ENCODE peak calls at places on chromosomes 16 and 17, in ten cellular contexts. One of them, this sample, is unnamed. For H3K27me3 and H3K36me3, the result is how much of the 10 kb centered on the place peaks cover.

GRCh38 chr16:66476328-66477027 is 49.4 kb downstream of the BEAN1 start:
- DNase-seq in colonic mucosa: peak
- DNase-seq in tibial nerve: no peak
- DNase-seq in psoas muscle: no peak
- DNase-seq in fibroblast of lung: no peak
- DNase-seq in Panc1: no peak
- DNase-seq in transverse colon: no peak
- DNase-seq in neural progenitor cell: no peak
- DNase-seq in PC-3: no peak
- DNase-seq in endothelial cell of umbilical vein: no peak
- DNase-seq in this sample: no peak

GRCh38 chr16:55052335-55053070 is 121.8 kb downstream of the IRX5 start:
- DNase-seq in colonic mucosa: no peak
- DNase-seq in tibial nerve: no peak
- DNase-seq in psoas muscle: no peak
- DNase-seq in fibroblast of lung: no peak
- DNase-seq in Panc1: no peak
- DNase-seq in transverse colon: no peak
- DNase-seq in neural progenitor cell: no peak
- DNase-seq in PC-3: no peak
- DNase-seq in endothelial cell of umbilical vein: no peak
- DNase-seq in this sample: no peak

GRCh38 chr17:9824797-9825338 is 856 bp upstream of the GLP2R start:
- DNase-seq in colonic mucosa: no peak
- DNase-seq in tibial nerve: no peak
- DNase-seq in psoas muscle: no peak
- DNase-seq in fibroblast of lung: no peak
- DNase-seq in Panc1: no peak
- DNase-seq in transverse colon: no peak
- DNase-seq in neural progenitor cell: no peak
- DNase-seq in PC-3: no peak
- DNase-seq in endothelial cell of umbilical vein: no peak
- DNase-seq in this sample: no peak

GRCh38 chr16:65069090-65069489 is 52.8 kb downstream of the CDH11 start:
- DNase-seq in colonic mucosa: no peak
- DNase-seq in tibial nerve: no peak
- DNase-seq in psoas muscle: no peak
- DNase-seq in fibroblast of lung: peak
- DNase-seq in Panc1: no peak
- DNase-seq in transverse colon: no peak
- DNase-seq in neural progenitor cell: no peak
- DNase-seq in PC-3: peak
- DNase-seq in endothelial cell of umbilical vein: peak
- DNase-seq in this sample: peak

GRCh38 chr16:58393138-58393504 is 850 bp downstream of the GINS3 start:
- DNase-seq in colonic mucosa: no peak
- DNase-seq in tibial nerve: no peak
- DNase-seq in psoas muscle: no peak
- DNase-seq in fibroblast of lung: peak
- DNase-seq in Panc1: no peak
- DNase-seq in transverse colon: no peak
- DNase-seq in neural progenitor cell: peak
- DNase-seq in PC-3: no peak
- DNase-seq in endothelial cell of umbilical vein: no peak
- DNase-seq in this sample: no peak

GRCh38 chr17:72267601-72268000 is 146.8 kb downstream of the SOX9 start:
- DNase-seq in colonic mucosa: no peak
- DNase-seq in tibial nerve: no peak
- DNase-seq in psoas muscle: no peak
- DNase-seq in fibroblast of lung: no peak
- DNase-seq in Panc1: no peak
- DNase-seq in transverse colon: no peak
- DNase-seq in neural progenitor cell: no peak
- DNase-seq in PC-3: no peak
- DNase-seq in endothelial cell of umbilical vein: no peak
- DNase-seq in this sample: no peak

GRCh38 chr17:3447625-3448024 is 14.0 kb upstream of the OR1E2 start:
- DNase-seq in colonic mucosa: no peak
- DNase-seq in tibial nerve: no peak
- DNase-seq in psoas muscle: no peak
- DNase-seq in fibroblast of lung: no peak
- DNase-seq in Panc1: no peak
- DNase-seq in transverse colon: no peak
- DNase-seq in neural progenitor cell: peak
- DNase-seq in PC-3: peak
- DNase-seq in endothelial cell of umbilical vein: no peak
- DNase-seq in this sample: no peak

GRCh38 chr16:11722468-11722808 is 20.2 kb downstream of the TXNDC11 start:
- DNase-seq in colonic mucosa: no peak
- DNase-seq in tibial nerve: no peak
- DNase-seq in psoas muscle: no peak
- DNase-seq in fibroblast of lung: no peak
- DNase-seq in Panc1: no peak
- DNase-seq in transverse colon: no peak
- DNase-seq in neural progenitor cell: no peak
- DNase-seq in PC-3: no peak
- DNase-seq in endothelial cell of umbilical vein: no peak
- DNase-seq in this sample: no peak

GRCh38 chr17:17462048-17462824 is 14.6 kb upstream of the MED9 start:
- DNase-seq in colonic mucosa: no peak
- DNase-seq in tibial nerve: no peak
- DNase-seq in psoas muscle: no peak
- DNase-seq in fibroblast of lung: no peak
- DNase-seq in Panc1: no peak
- DNase-seq in transverse colon: peak
- DNase-seq in neural progenitor cell: no peak
- DNase-seq in PC-3: peak
- DNase-seq in endothelial cell of umbilical vein: no peak
- DNase-seq in this sample: no peak

GRCh38 chr16:11620243-11621003 is 33.7 kb upstream of the LITAF start:
- DNase-seq in colonic mucosa: no peak
- DNase-seq in tibial nerve: no peak
- DNase-seq in psoas muscle: no peak
- DNase-seq in fibroblast of lung: no peak
- DNase-seq in Panc1: no peak
- DNase-seq in transverse colon: no peak
- DNase-seq in neural progenitor cell: no peak
- DNase-seq in PC-3: no peak
- DNase-seq in endothelial cell of umbilical vein: no peak
- DNase-seq in this sample: no peak

GRCh38 chr17:15255713-15256454 is 9.2 kb downstream of the PMP22 start:
- DNase-seq in colonic mucosa: no peak
- DNase-seq in tibial nerve: no peak
- DNase-seq in psoas muscle: peak
- DNase-seq in fibroblast of lung: peak
- DNase-seq in Panc1: no peak
- DNase-seq in transverse colon: no peak
- DNase-seq in neural progenitor cell: no peak
- DNase-seq in PC-3: peak
- DNase-seq in endothelial cell of umbilical vein: no peak
- DNase-seq in this sample: no peak

GRCh38 chr17:44987194-44987882 is 19.2 kb upstream of the C1QL1 start:
- DNase-seq in colonic mucosa: no peak
- DNase-seq in tibial nerve: no peak
- DNase-seq in psoas muscle: no peak
- DNase-seq in fibroblast of lung: no peak
- DNase-seq in Panc1: no peak
- DNase-seq in transverse colon: no peak
- DNase-seq in neural progenitor cell: peak
- DNase-seq in PC-3: no peak
- DNase-seq in endothelial cell of umbilical vein: no peak
- DNase-seq in this sample: no peak

GRCh38 chr16:51508813-51509212 is 357.7 kb upstream of the SALL1 start:
- DNase-seq in colonic mucosa: no peak
- DNase-seq in tibial nerve: no peak
- DNase-seq in psoas muscle: no peak
- DNase-seq in fibroblast of lung: no peak
- DNase-seq in Panc1: no peak
- DNase-seq in transverse colon: no peak
- DNase-seq in neural progenitor cell: no peak
- DNase-seq in PC-3: no peak
- DNase-seq in endothelial cell of umbilical vein: no peak
- DNase-seq in this sample: no peak

GRCh38 chr16:58022601-58023371 is 2.8 kb upstream of the MMP15 start:
- DNase-seq in colonic mucosa: peak
- DNase-seq in tibial nerve: peak
- DNase-seq in psoas muscle: peak
- DNase-seq in fibroblast of lung: peak
- DNase-seq in Panc1: no peak
- DNase-seq in transverse colon: peak
- DNase-seq in neural progenitor cell: no peak
- DNase-seq in PC-3: peak
- DNase-seq in endothelial cell of umbilical vein: peak
- DNase-seq in this sample: no peak

GRCh38 chr17:14813649-14814048 is 451.5 kb downstream of the PMP22 start:
- DNase-seq in colonic mucosa: no peak
- DNase-seq in tibial nerve: no peak
- DNase-seq in psoas muscle: peak
- DNase-seq in fibroblast of lung: no peak
- DNase-seq in Panc1: no peak
- DNase-seq in transverse colon: no peak
- DNase-seq in neural progenitor cell: peak
- DNase-seq in PC-3: peak
- DNase-seq in endothelial cell of umbilical vein: no peak
- DNase-seq in this sample: no peak

GRCh38 chr16:17272716-17273115 is 198.0 kb downstream of the XYLT1 start:
- DNase-seq in colonic mucosa: no peak
- DNase-seq in tibial nerve: no peak
- DNase-seq in psoas muscle: no peak
- DNase-seq in fibroblast of lung: no peak
- DNase-seq in Panc1: no peak
- DNase-seq in transverse colon: no peak
- DNase-seq in neural progenitor cell: no peak
- DNase-seq in PC-3: no peak
- DNase-seq in endothelial cell of umbilical vein: no peak
- DNase-seq in this sample: no peak

DNA sequence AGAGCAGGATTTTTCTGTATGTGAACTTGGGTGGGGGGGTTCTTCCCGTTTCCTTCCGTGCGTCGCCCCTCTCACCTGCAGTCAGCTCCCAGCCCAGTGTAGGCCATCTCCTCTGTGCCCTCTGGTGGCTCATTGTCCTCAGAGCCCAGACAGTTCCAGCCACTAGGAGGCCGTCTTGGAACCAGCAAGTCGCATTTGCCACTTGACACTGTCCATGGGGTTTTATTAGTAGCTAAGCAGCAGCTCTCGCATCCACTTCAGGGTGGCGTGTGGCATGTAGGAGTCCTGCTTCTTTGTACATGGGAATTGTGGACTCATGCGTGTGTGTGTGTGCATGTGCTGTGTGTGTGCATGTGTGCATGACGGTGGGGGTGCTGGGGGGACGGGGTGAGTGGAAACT is 74.0 kb downstream of the SEC14L1 start:
- DNase-seq in colonic mucosa: peak
- DNase-seq in tibial nerve: no peak
- DNase-seq in psoas muscle: peak
- DNase-seq in fibroblast of lung: peak
- DNase-seq in Panc1: no peak
- DNase-seq in transverse colon: peak
- DNase-seq in neural progenitor cell: peak
- DNase-seq in PC-3: peak
- DNase-seq in endothelial cell of umbilical vein: no peak
- DNase-seq in this sample: no peak
- TF ChIP-seq CTCF in colonic mucosa: peak
- TF ChIP-seq CTCF in tibial nerve: peak
- TF ChIP-seq CTCF in psoas muscle: peak
- TF ChIP-seq CTCF in fibroblast of lung: peak
- TF ChIP-seq CTCF in Panc1: no peak
- TF ChIP-seq CTCF in transverse colon: peak
- TF ChIP-seq CTCF in neural progenitor cell: peak
- TF ChIP-seq CTCF in PC-3: peak
- TF ChIP-seq CTCF in endothelial cell of umbilical vein: peak
- TF ChIP-seq CTCF in this sample: peak

GRCh38 chr17:48223945-48224344 is 116.4 kb downstream of the SNX11 start:
- DNase-seq in colonic mucosa: no peak
- DNase-seq in tibial nerve: no peak
- DNase-seq in psoas muscle: no peak
- DNase-seq in fibroblast of lung: no peak
- DNase-seq in Panc1: no peak
- DNase-seq in transverse colon: no peak
- DNase-seq in neural progenitor cell: no peak
- DNase-seq in PC-3: no peak
- DNase-seq in endothelial cell of umbilical vein: no peak
- DNase-seq in this sample: no peak
- H3K27me3 ChIP-seq in colonic mucosa: under half
- H3K27me3 ChIP-seq in tibial nerve: under half
- H3K27me3 ChIP-seq in psoas muscle: under half
- H3K27me3 ChIP-seq in fibroblast of lung: under half
- H3K27me3 ChIP-seq in Panc1: under half
- H3K27me3 ChIP-seq in transverse colon: under half
- H3K27me3 ChIP-seq in neural progenitor cell: half or more
- H3K27me3 ChIP-seq in PC-3: under half
- H3K27me3 ChIP-seq in endothelial cell of umbilical vein: under half
- H3K27me3 ChIP-seq in this sample: under half

GRCh38 chr17:32463304-32463703 is 19.0 kb downstream of the PSMD11 start:
- DNase-seq in colonic mucosa: no peak
- DNase-seq in tibial nerve: no peak
- DNase-seq in psoas muscle: no peak
- DNase-seq in fibroblast of lung: no peak
- DNase-seq in Panc1: no peak
- DNase-seq in transverse colon: no peak
- DNase-seq in neural progenitor cell: no peak
- DNase-seq in PC-3: no peak
- DNase-seq in endothelial cell of umbilical vein: no peak
- DNase-seq in this sample: no peak
- H3K36me3 ChIP-seq in colonic mucosa: under half
- H3K36me3 ChIP-seq in tibial nerve: under half
- H3K36me3 ChIP-seq in psoas muscle: under half
- H3K36me3 ChIP-seq in fibroblast of lung: under half
- H3K36me3 ChIP-seq in Panc1: under half
- H3K36me3 ChIP-seq in transverse colon: under half
- H3K36me3 ChIP-seq in neural progenitor cell: under half
- H3K36me3 ChIP-seq in PC-3: half or more
- H3K36me3 ChIP-seq in endothelial cell of umbilical vein: under half
- H3K36me3 ChIP-seq in this sample: under half

GRCh38 chr16:49378816-49379215 is 5.2 kb downstream of the C16orf78 start:
- DNase-seq in colonic mucosa: no peak
- DNase-seq in tibial nerve: no peak
- DNase-seq in psoas muscle: no peak
- DNase-seq in fibroblast of lung: no peak
- DNase-seq in Panc1: no peak
- DNase-seq in transverse colon: no peak
- DNase-seq in neural progenitor cell: no peak
- DNase-seq in PC-3: no peak
- DNase-seq in endothelial cell of umbilical vein: no peak
- DNase-seq in this sample: no peak

GRCh38 chr16:49378238-49378637 is 4.6 kb downstream of the C16orf78 start:
- DNase-seq in colonic mucosa: no peak
- DNase-seq in tibial nerve: no peak
- DNase-seq in psoas muscle: no peak
- DNase-seq in fibroblast of lung: no peak
- DNase-seq in Panc1: no peak
- DNase-seq in transverse colon: no peak
- DNase-seq in neural progenitor cell: no peak
- DNase-seq in PC-3: no peak
- DNase-seq in endothelial cell of umbilical vein: no peak
- DNase-seq in this sample: no peak

GRCh38 chr16:49377196-49377755 is 3.7 kb downstream of the C16orf78 start:
- DNase-seq in colonic mucosa: no peak
- DNase-seq in tibial nerve: no peak
- DNase-seq in psoas muscle: no peak
- DNase-seq in fibroblast of lung: no peak
- DNase-seq in Panc1: no peak
- DNase-seq in transverse colon: no peak
- DNase-seq in neural progenitor cell: no peak
- DNase-seq in PC-3: no peak
- DNase-seq in endothelial cell of umbilical vein: no peak
- DNase-seq in this sample: no peak

GRCh38 chr16:49382916-49383315 is 9.3 kb downstream of the C16orf78 start:
- DNase-seq in colonic mucosa: no peak
- DNase-seq in tibial nerve: no peak
- DNase-seq in psoas muscle: no peak
- DNase-seq in fibroblast of lung: no peak
- DNase-seq in Panc1: no peak
- DNase-seq in transverse colon: peak
- DNase-seq in neural progenitor cell: peak
- DNase-seq in PC-3: peak
- DNase-seq in endothelial cell of umbilical vein: no peak
- DNase-seq in this sample: no peak
- TF ChIP-seq CTCF in colonic mucosa: peak
- TF ChIP-seq CTCF in tibial nerve: no peak
- TF ChIP-seq CTCF in psoas muscle: no peak
- TF ChIP-seq CTCF in fibroblast of lung: no peak
- TF ChIP-seq CTCF in Panc1: peak
- TF ChIP-seq CTCF in transverse colon: no peak
- TF ChIP-seq CTCF in neural progenitor cell: peak
- TF ChIP-seq CTCF in PC-3: no peak
- TF ChIP-seq CTCF in endothelial cell of umbilical vein: no peak
- TF ChIP-seq CTCF in this sample: no peak